ENCODE peak calls at places on chromosome 21, in ten cellular contexts. W is NCI-H446 treated with DMSO at 0.1 percent for 48 hours; H is psoas muscle; E is KBM-7; R is activated CD8-positive, alpha-beta T cell treated with anti-CD3 and anti-CD28 coated beads, Interleukin-2, amount 10 ng/mL, durations not matched to agents 7 days and 5 days; X is iris pigment epithelial cell; Q is lower lobe of right lung; O is GM10248; P is mammary epithelial cell; A is C1 segment of cervical spinal cord. B is an unnamed sample.

GRCh38 chr21:29098156-29098555 is 24.7 kb upstream of the CCT8 start:
- DNase-seq in W (no peak), H (no peak), E (no peak), R (no peak), X (no peak), Q (no peak), O (no peak), P (no peak), A (no peak), B (peak; percentile 20)

GRCh38 chr21:16713331-16714114 is 799.3 kb upstream of the CXADR start:
- DNase-seq in W (no peak), H (no peak), E (no peak), R (no peak), X (peak; percentile 19), Q (no peak), O (no peak), P (no peak), A (no peak), B (no peak)

GRCh38 chr21:32073190-32073589 is 200.4 kb downstream of the HUNK start:
- DNase-seq in W (no peak), H (no peak), E (no peak), R (no peak), X (no peak), Q (no peak), O (no peak), P (no peak), A (no peak), B (no peak)

GRCh38 chr21:42320791-42321190 is 5.6 kb upstream of the TFF3 start:
- DNase-seq in W (no peak), H (no peak), E (no peak), R (no peak), X (no peak), Q (no peak), O (no peak), P (no peak), A (no peak), B (no peak)

GRCh38 chr21:43880111-43880985 is 15.3 kb downstream of the AGPAT3 start:
- DNase-seq in W (no peak), H (peak; percentile 58), E (no peak), R (no peak), X (no peak), Q (peak; percentile 70), O (no peak), P (peak; percentile 42), A (no peak), B (peak; percentile 52)

GRCh38 chr21:32315511-32316362 is 17.1 kb downstream of the MRAP start:
- DNase-seq in W (no peak), H (no peak), E (no peak), R (no peak), X (peak; percentile 16), Q (no peak), O (no peak), P (no peak), A (no peak), B (no peak)

GRCh38 chr21:44965251-44966022 is 25.6 kb downstream of the SLX9 start:
- DNase-seq in W (no peak), H (peak; percentile 18), E (peak; percentile 37), R (peak; percentile 25), X (peak; percentile 93), Q (peak; percentile 35), O (no peak), P (no peak), A (no peak), B (peak; percentile 69)

GRCh38 chr21:32951041-32951440 is 74.7 kb upstream of the OLIG2 start:
- DNase-seq in W (no peak), H (no peak), E (no peak), R (no peak), X (no peak), Q (no peak), O (no peak), P (no peak), A (no peak), B (no peak)

GRCh38 chr21:44815852-44816628 is 1.8 kb downstream of the SUMO3 start:
- DNase-seq in W (no peak), H (no peak), E (no peak), R (no peak), X (no peak), Q (no peak), O (no peak), P (no peak), A (no peak), B (no peak)

GRCh38 chr21:32569261-32570230 is 15.8 kb downstream of the TCP10L start:
- DNase-seq in W (peak; percentile 53), H (peak; percentile 69), E (peak; percentile 88), R (peak; percentile 90), X (peak; percentile 80), Q (peak; percentile 86), O (peak; percentile 82), P (peak; percentile 78), A (peak; percentile 53), B (peak; percentile 81)

GRCh38 chr21:29125199-29125598 is 5.2 kb upstream of the MAP3K7CL start:
- DNase-seq in W (no peak), H (no peak), E (no peak), R (no peak), X (no peak), Q (no peak), O (peak; percentile 65), P (no peak), A (no peak), B (no peak)

GRCh38 chr21:44800103-44800502 is 1.5 kb downstream of the UBE2G2 start:
- DNase-seq in W (no peak), H (no peak), E (peak; percentile 60), R (peak; percentile 41), X (no peak), Q (no peak), O (no peak), P (peak; percentile 27), A (no peak), B (peak; percentile 53)

GRCh38 chr21:43702785-43703067 is 16.2 kb upstream of the PDXK start:
- DNase-seq in W (no peak), H (no peak), E (no peak), R (no peak), X (peak; percentile 23), Q (no peak), O (no peak), P (no peak), A (no peak), B (peak; percentile 65)

GRCh38 chr21:42125571-42126544 is 54.7 kb downstream of the UMODL1 start:
- DNase-seq in W (no peak), H (no peak), E (peak; percentile 29), R (peak; percentile 38), X (peak; percentile 59), Q (no peak), O (no peak), P (no peak), A (no peak), B (peak; percentile 60)

GRCh38 chr21:30943920-30944319 is 62.5 kb upstream of the KRTAP11-1 start:
- DNase-seq in W (no peak), H (no peak), E (no peak), R (no peak), X (no peak), Q (no peak), O (no peak), P (no peak), A (no peak), B (no peak)

B was measured in EH.